ENCODE peak calls at places on chromosome 17, in seven cellular contexts. One of them, this sample, is unnamed.

GRCh38 chr17:78129385-78130079 is 977 bp upstream of the TMC6 start:
- DNase-seq in activated naive CD8-positive, alpha-beta T cell treated with anti-CD3 and anti-CD28 coated beads for 36 hours: no peak
- DNase-seq in activated effector memory CD4-positive, alpha-beta T cell treated with Interleukin-2 at 50 U/mL for 16 hours: peak
- DNase-seq in neuronal stem cell: no peak
- DNase-seq in amniotic epithelial cell: no peak
- DNase-seq in stimulated activated CD8-positive, alpha-beta memory T cell treated with anti-CD3 and anti-CD28 coated beads, Interleukin-15, amount 100 ng/mL, for 1 hour: no peak
- DNase-seq in activated CD4-positive, alpha-beta T cell treated with anti-CD3 and anti-CD28 coated beads, Interleukin-2, amount 50 U/mL, for 24 hours: no peak
- DNase-seq in this sample: no peak

GRCh38 chr17:48198950-48199541 is 91.5 kb downstream of the SNX11 start:
- DNase-seq in amniotic epithelial cell: peak
- DNase-seq in activated effector memory CD4-positive, alpha-beta T cell treated with Interleukin-2 at 50 U/mL for 16 hours: no peak
- DNase-seq in stimulated activated CD8-positive, alpha-beta memory T cell treated with anti-CD3 and anti-CD28 coated beads, Interleukin-15, amount 100 ng/mL, for 1 hour: no peak
- DNase-seq in neuronal stem cell: no peak
- DNase-seq in activated naive CD8-positive, alpha-beta T cell treated with anti-CD3 and anti-CD28 coated beads for 36 hours: no peak
- DNase-seq in activated CD4-positive, alpha-beta T cell treated with anti-CD3 and anti-CD28 coated beads, Interleukin-2, amount 50 U/mL, for 24 hours: no peak
- DNase-seq in this sample: peak

GRCh38 chr17:2309338-2310143 is 5.8 kb downstream of the SRR start:
- DNase-seq in amniotic epithelial cell: peak
- DNase-seq in neuronal stem cell: no peak
- DNase-seq in stimulated activated CD8-positive, alpha-beta memory T cell treated with anti-CD3 and anti-CD28 coated beads, Interleukin-15, amount 100 ng/mL, for 1 hour: no peak
- DNase-seq in activated naive CD8-positive, alpha-beta T cell treated with anti-CD3 and anti-CD28 coated beads for 36 hours: no peak
- DNase-seq in activated effector memory CD4-positive, alpha-beta T cell treated with Interleukin-2 at 50 U/mL for 16 hours: no peak
- DNase-seq in activated CD4-positive, alpha-beta T cell treated with anti-CD3 and anti-CD28 coated beads, Interleukin-2, amount 50 U/mL, for 24 hours: no peak
- DNase-seq in this sample: no peak

GRCh38 chr17:81509048-81509686 is 3.4 kb downstream of the ACTG1 start:
- DNase-seq in stimulated activated CD8-positive, alpha-beta memory T cell treated with anti-CD3 and anti-CD28 coated beads, Interleukin-15, amount 100 ng/mL, for 1 hour: peak
- DNase-seq in activated naive CD8-positive, alpha-beta T cell treated with anti-CD3 and anti-CD28 coated beads for 36 hours: no peak
- DNase-seq in activated effector memory CD4-positive, alpha-beta T cell treated with Interleukin-2 at 50 U/mL for 16 hours: no peak
- DNase-seq in neuronal stem cell: no peak
- DNase-seq in amniotic epithelial cell: peak
- DNase-seq in activated CD4-positive, alpha-beta T cell treated with anti-CD3 and anti-CD28 coated beads, Interleukin-2, amount 50 U/mL, for 24 hours: no peak
- DNase-seq in this sample: peak

GRCh38 chr17:75252039-75252816 is 9.2 kb downstream of the GGA3 start:
- DNase-seq in amniotic epithelial cell: no peak
- DNase-seq in activated effector memory CD4-positive, alpha-beta T cell treated with Interleukin-2 at 50 U/mL for 16 hours: no peak
- DNase-seq in neuronal stem cell: no peak
- DNase-seq in activated naive CD8-positive, alpha-beta T cell treated with anti-CD3 and anti-CD28 coated beads for 36 hours: no peak
- DNase-seq in stimulated activated CD8-positive, alpha-beta memory T cell treated with anti-CD3 and anti-CD28 coated beads, Interleukin-15, amount 100 ng/mL, for 1 hour: no peak
- DNase-seq in activated CD4-positive, alpha-beta T cell treated with anti-CD3 and anti-CD28 coated beads, Interleukin-2, amount 50 U/mL, for 24 hours: no peak
- DNase-seq in this sample: no peak

GRCh38 chr17:36880506-36880905 is 56.8 kb upstream of the LHX1 start:
- DNase-seq in activated effector memory CD4-positive, alpha-beta T cell treated with Interleukin-2 at 50 U/mL for 16 hours: no peak
- DNase-seq in amniotic epithelial cell: no peak
- DNase-seq in neuronal stem cell: no peak
- DNase-seq in stimulated activated CD8-positive, alpha-beta memory T cell treated with anti-CD3 and anti-CD28 coated beads, Interleukin-15, amount 100 ng/mL, for 1 hour: no peak
- DNase-seq in activated naive CD8-positive, alpha-beta T cell treated with anti-CD3 and anti-CD28 coated beads for 36 hours: no peak
- DNase-seq in activated CD4-positive, alpha-beta T cell treated with anti-CD3 and anti-CD28 coated beads, Interleukin-2, amount 50 U/mL, for 24 hours: no peak
- DNase-seq in this sample: no peak

GRCh38 chr17:178292-179065 is 3.0 kb downstream of the DOC2B start:
- DNase-seq in activated naive CD8-positive, alpha-beta T cell treated with anti-CD3 and anti-CD28 coated beads for 36 hours: no peak
- DNase-seq in neuronal stem cell: no peak
- DNase-seq in activated effector memory CD4-positive, alpha-beta T cell treated with Interleukin-2 at 50 U/mL for 16 hours: no peak
- DNase-seq in amniotic epithelial cell: no peak
- DNase-seq in stimulated activated CD8-positive, alpha-beta memory T cell treated with anti-CD3 and anti-CD28 coated beads, Interleukin-15, amount 100 ng/mL, for 1 hour: no peak
- DNase-seq in activated CD4-positive, alpha-beta T cell treated with anti-CD3 and anti-CD28 coated beads, Interleukin-2, amount 50 U/mL, for 24 hours: no peak
- DNase-seq in this sample: no peak

GRCh38 chr17:57357392-57357784 is 101.1 kb downstream of the MSI2 start:
- DNase-seq in stimulated activated CD8-positive, alpha-beta memory T cell treated with anti-CD3 and anti-CD28 coated beads, Interleukin-15, amount 100 ng/mL, for 1 hour: no peak
- DNase-seq in neuronal stem cell: no peak
- DNase-seq in activated effector memory CD4-positive, alpha-beta T cell treated with Interleukin-2 at 50 U/mL for 16 hours: no peak
- DNase-seq in activated naive CD8-positive, alpha-beta T cell treated with anti-CD3 and anti-CD28 coated beads for 36 hours: no peak
- DNase-seq in amniotic epithelial cell: no peak
- DNase-seq in activated CD4-positive, alpha-beta T cell treated with anti-CD3 and anti-CD28 coated beads, Interleukin-2, amount 50 U/mL, for 24 hours: no peak
- DNase-seq in this sample: no peak

GRCh38 chr17:50079334-50080095 is 15.6 kb upstream of the PDK2 start:
- DNase-seq in activated CD4-positive, alpha-beta T cell treated with anti-CD3 and anti-CD28 coated beads, Interleukin-2, amount 50 U/mL, for 24 hours: no peak
- DNase-seq in activated effector memory CD4-positive, alpha-beta T cell treated with Interleukin-2 at 50 U/mL for 16 hours: no peak
- DNase-seq in stimulated activated CD8-positive, alpha-beta memory T cell treated with anti-CD3 and anti-CD28 coated beads, Interleukin-15, amount 100 ng/mL, for 1 hour: no peak
- DNase-seq in amniotic epithelial cell: peak
- DNase-seq in neuronal stem cell: no peak
- DNase-seq in activated naive CD8-positive, alpha-beta T cell treated with anti-CD3 and anti-CD28 coated beads for 36 hours: no peak
- DNase-seq in this sample: no peak

GRCh38 chr17:59800530-59800942 is 92.2 kb downstream of the TUBD1 start:
- DNase-seq in activated CD4-positive, alpha-beta T cell treated with anti-CD3 and anti-CD28 coated beads, Interleukin-2, amount 50 U/mL, for 24 hours: no peak
- DNase-seq in activated effector memory CD4-positive, alpha-beta T cell treated with Interleukin-2 at 50 U/mL for 16 hours: no peak
- DNase-seq in amniotic epithelial cell: peak
- DNase-seq in stimulated activated CD8-positive, alpha-beta memory T cell treated with anti-CD3 and anti-CD28 coated beads, Interleukin-15, amount 100 ng/mL, for 1 hour: no peak
- DNase-seq in neuronal stem cell: no peak
- DNase-seq in activated naive CD8-positive, alpha-beta T cell treated with anti-CD3 and anti-CD28 coated beads for 36 hours: no peak
- DNase-seq in this sample: no peak

GRCh38 chr17:4969551-4970231 is 2.1 kb upstream of the SPAG7 start:
- DNase-seq in stimulated activated CD8-positive, alpha-beta memory T cell treated with anti-CD3 and anti-CD28 coated beads, Interleukin-15, amount 100 ng/mL, for 1 hour: no peak
- DNase-seq in activated CD4-positive, alpha-beta T cell treated with anti-CD3 and anti-CD28 coated beads, Interleukin-2, amount 50 U/mL, for 24 hours: no peak
- DNase-seq in neuronal stem cell: no peak
- DNase-seq in amniotic epithelial cell: peak
- DNase-seq in activated naive CD8-positive, alpha-beta T cell treated with anti-CD3 and anti-CD28 coated beads for 36 hours: peak
- DNase-seq in activated effector memory CD4-positive, alpha-beta T cell treated with Interleukin-2 at 50 U/mL for 16 hours: no peak
- DNase-seq in this sample: no peak

GRCh38 chr17:82836823-82837357 is 2.9 kb downstream of the ZNF750 start:
- DNase-seq in neuronal stem cell: no peak
- DNase-seq in activated CD4-positive, alpha-beta T cell treated with anti-CD3 and anti-CD28 coated beads, Interleukin-2, amount 50 U/mL, for 24 hours: no peak
- DNase-seq in activated effector memory CD4-positive, alpha-beta T cell treated with Interleukin-2 at 50 U/mL for 16 hours: no peak
- DNase-seq in stimulated activated CD8-positive, alpha-beta memory T cell treated with anti-CD3 and anti-CD28 coated beads, Interleukin-15, amount 100 ng/mL, for 1 hour: no peak
- DNase-seq in amniotic epithelial cell: no peak
- DNase-seq in activated naive CD8-positive, alpha-beta T cell treated with anti-CD3 and anti-CD28 coated beads for 36 hours: no peak
- DNase-seq in this sample: peak

GRCh38 chr17:65177901-65178300 is 40.7 kb downstream of the RGS9 start:
- DNase-seq in activated effector memory CD4-positive, alpha-beta T cell treated with Interleukin-2 at 50 U/mL for 16 hours: no peak
- DNase-seq in activated naive CD8-positive, alpha-beta T cell treated with anti-CD3 and anti-CD28 coated beads for 36 hours: no peak
- DNase-seq in activated CD4-positive, alpha-beta T cell treated with anti-CD3 and anti-CD28 coated beads, Interleukin-2, amount 50 U/mL, for 24 hours: no peak
- DNase-seq in neuronal stem cell: no peak
- DNase-seq in stimulated activated CD8-positive, alpha-beta memory T cell treated with anti-CD3 and anti-CD28 coated beads, Interleukin-15, amount 100 ng/mL, for 1 hour: no peak
- DNase-seq in amniotic epithelial cell: peak
- DNase-seq in this sample: no peak

GRCh38 chr17:740240-741055 is 8.1 kb downstream of the TLCD3A start:
- DNase-seq in activated naive CD8-positive, alpha-beta T cell treated with anti-CD3 and anti-CD28 coated beads for 36 hours: peak
- DNase-seq in stimulated activated CD8-positive, alpha-beta memory T cell treated with anti-CD3 and anti-CD28 coated beads, Interleukin-15, amount 100 ng/mL, for 1 hour: no peak
- DNase-seq in amniotic epithelial cell: no peak
- DNase-seq in activated CD4-positive, alpha-beta T cell treated with anti-CD3 and anti-CD28 coated beads, Interleukin-2, amount 50 U/mL, for 24 hours: no peak
- DNase-seq in neuronal stem cell: no peak
- DNase-seq in activated effector memory CD4-positive, alpha-beta T cell treated with Interleukin-2 at 50 U/mL for 16 hours: no peak
- DNase-seq in this sample: no peak

This sample was measured in NCI-H345.